ENCODE peak calls at places on chromosomes 5 and 9, in eight cellular contexts. I is Panc1; F is fibroblast of lung; M is adrenal gland; H is heart right ventricle; A is stomach; V is CD4-positive, CD25-positive, alpha-beta regulatory T cell; R is naive thymus-derived CD4-positive, alpha-beta T cell. U is an unnamed sample. For H3K4me1, the result is how much of the 10 kb centered on the place peaks cover.

GRCh38 chr9:98095401-98095800 is 23.6 kb downstream of the TRIM14 start:
- DNase-seq in V (no peak), H (no peak), F (no peak), M (no peak), R (no peak), A (no peak), I (no peak), U (no peak)

GRCh38 chr9:14313378-14313940 is 482 bp downstream of the NFIB start:
- DNase-seq in A (peak), V (no peak), H (no peak), R (no peak), M (peak), F (peak), I (no peak), U (no peak)

GRCh38 chr9:34430843-34431437 is 27.4 kb downstream of the FAM219A start:
- DNase-seq in V (no peak), R (no peak), I (no peak), A (peak), F (peak), M (peak), H (peak), U (peak)

GRCh38 chr5:38060354-38060753 is 198.0 kb upstream of the EGFLAM start:
- DNase-seq in I (no peak), F (peak), V (no peak), A (no peak), R (no peak), M (peak), H (no peak), U (no peak)

GRCh38 chr9:98331536-98332259 is 76.2 kb upstream of the TBC1D2 start:
- DNase-seq in F (no peak), M (no peak), V (no peak), I (no peak), A (no peak), H (no peak), R (no peak), U (no peak)

GRCh38 chr9:89523948-89524347 is 26.0 kb upstream of the SEMA4D start:
- DNase-seq in M (no peak), A (no peak), H (no peak), R (peak), F (no peak), V (peak), I (no peak), U (no peak)

GRCh38 chr5:111530298-111530740 is 18.0 kb upstream of the STARD4 start:
- DNase-seq in H (peak), R (peak), A (peak), I (no peak), F (peak), V (peak), M (peak), U (peak)

GRCh38 chr5:154648229-154648628 is 106.9 kb upstream of the LARP1 start:
- DNase-seq in H (no peak), F (no peak), V (no peak), R (no peak), I (no peak), A (no peak), M (no peak), U (no peak)

GRCh38 chr9:85185486-85186217 is 516.1 kb downstream of the NTRK2 start:
- DNase-seq in M (no peak), I (no peak), A (no peak), H (no peak), F (peak), V (no peak), R (no peak), U (no peak)

GRCh38 chr9:7376838-7377237 is 422.7 kb downstream of the DMAC1 start:
- DNase-seq in R (no peak), F (no peak), M (no peak), A (no peak), V (no peak), I (no peak), H (no peak), U (no peak)

GRCh38 chr9:116490321-116490720 is 196.8 kb upstream of the TRIM32 start:
- DNase-seq in M (no peak), V (no peak), F (peak), H (no peak), R (no peak), A (no peak), I (no peak), U (no peak)

GRCh38 chr9:19787672-19788071 is 1.2 kb downstream of the SLC24A2 start:
- DNase-seq in F (no peak), I (no peak), H (no peak), M (no peak), V (no peak), A (no peak), R (no peak), U (no peak)

GRCh38 chr9:18274693-18275092 is 199.3 kb upstream of the ADAMTSL1 start:
- DNase-seq in I (no peak), H (no peak), F (peak), R (no peak), V (no peak), A (no peak), M (no peak), U (no peak)

GRCh38 chr9:136688274-136689107 is 1.2 kb upstream of the AGPAT2 start:
- DNase-seq in M (no peak), A (no peak), V (no peak), I (no peak), F (no peak), H (peak), R (no peak), U (no peak)

GRCh38 chr9:134943836-134944235 is 26.1 kb upstream of the FCN1 start:
- DNase-seq in A (no peak), F (no peak), V (no peak), M (no peak), I (no peak), H (no peak), R (no peak), U (no peak)

GRCh38 chr9:129394011-129394919 is 216.2 kb upstream of the IER5L start:
- DNase-seq in H (no peak), M (no peak), V (no peak), A (no peak), F (no peak), R (no peak), I (no peak), U (no peak)

GRCh38 chr5:63247651-63248050 is 669.0 kb downstream of the LRRC70 start:
- DNase-seq in M (no peak), V (no peak), F (peak), I (no peak), R (no peak), H (no peak), A (no peak), U (no peak)

GRCh38 chr5:176895829-176896228 is 3.3 kb downstream of the HK3 start:
- DNase-seq in A (no peak), F (no peak), V (no peak), M (no peak), I (no peak), H (no peak), R (no peak), U (no peak)

GRCh38 chr5:172886974-172887491 is 53.0 kb downstream of the ERGIC1 start:
- DNase-seq in F (peak), I (no peak), M (peak), H (peak), R (no peak), V (no peak), A (peak), U (peak)

GRCh38 chr5:52849544-52849943 is 61.8 kb downstream of the ITGA1 start:
- DNase-seq in A (no peak), M (no peak), V (no peak), F (no peak), H (no peak), R (no peak), I (no peak), U (no peak)

GRCh38 chr5:142981886-142982820 is 212.0 kb downstream of the ARHGAP26 start:
- DNase-seq in R (no peak), F (peak), A (peak), M (peak), H (peak), V (no peak), I (no peak), U (no peak)

GRCh38 chr5:17395516-17395915 is 102.5 kb upstream of the TAF11L2 start:
- DNase-seq in H (no peak), R (no peak), M (no peak), I (no peak), A (no peak), F (peak), V (no peak), U (no peak)

GRCh38 chr5:141883184-141883947 is 5.2 kb upstream of the PCDH1 start:
- DNase-seq in R (peak), M (peak), V (no peak), F (no peak), I (no peak), H (peak), A (no peak), U (peak)

GRCh38 chr5:58484505-58484904 is 6.7 kb upstream of the GAPT start:
- DNase-seq in V (no peak), M (no peak), R (no peak), H (no peak), A (no peak), F (no peak), I (no peak), U (no peak)

GRCh38 chr5:125526940-125527339 is 780.5 kb upstream of the ZNF608 start:
- DNase-seq in F (peak), I (no peak), H (no peak), M (no peak), R (no peak), A (no peak), V (no peak), U (no peak)

GRCh38 chr9:81595887-81596558 is 93.3 kb downstream of the TLE1 start:
- DNase-seq in H (no peak), M (no peak), F (no peak), V (no peak), I (no peak), A (no peak), R (no peak), U (no peak)

GRCh38 chr5:45507174-45507573 is 189.0 kb downstream of the HCN1 start:
- DNase-seq in A (no peak), F (no peak), V (no peak), M (no peak), H (no peak), I (no peak), R (no peak), U (no peak)

GRCh38 chr9:1083325-1083913 is 33.3 kb downstream of the DMRT2 start:
- DNase-seq in R (no peak), H (peak), F (no peak), M (peak), A (no peak), V (no peak), I (no peak), U (no peak)

GRCh38 chr5:64074533-64074932 is 91.1 kb upstream of the RNF180 start:
- DNase-seq in I (peak), M (no peak), A (no peak), F (peak), H (no peak), R (no peak), V (no peak), U (no peak)

GRCh38 chr5:143258559-143259253 is 144.8 kb downstream of the NR3C1 start:
- DNase-seq in I (no peak), H (no peak), F (peak), V (no peak), M (no peak), A (no peak), R (no peak), U (no peak)

GRCh38 chr9:121278535-121279169 is 10.7 kb downstream of the GSN start:
- DNase-seq in M (peak), H (no peak), F (peak), R (peak), A (peak), I (no peak), V (no peak), U (peak)

GRCh38 chr9:121279841-121280388 is 12.0 kb downstream of the GSN start:
- DNase-seq in M (no peak), H (no peak), V (no peak), I (no peak), R (no peak), F (peak), A (no peak), U (no peak)

GRCh38 chr9:121277026-121277425 is 9.1 kb downstream of the GSN start:
- DNase-seq in M (no peak), R (no peak), I (no peak), F (no peak), V (no peak), A (no peak), H (no peak), U (no peak)

GRCh38 chr9:121275781-121276658 is 8.1 kb downstream of the GSN start:
- DNase-seq in V (no peak), M (no peak), H (no peak), I (no peak), F (no peak), A (no peak), R (no peak), U (no peak)

GRCh38 chr9:121277518-121278275 is 9.7 kb downstream of the GSN start:
- DNase-seq in A (no peak), M (no peak), V (no peak), H (no peak), F (peak), R (no peak), I (no peak), U (no peak)
- H3K4me1 ChIP-seq in A (half or more), M (half or more), V (under half), H (under half), F (half or more), R (under half), I (half or more), U (under half)

GRCh38 chr9:126148523-126148870 is 178.1 kb upstream of the MVB12B start:
- DNase-seq in I (no peak), A (peak), R (no peak), M (no peak), V (no peak), F (no peak), H (no peak), U (peak)

GRCh38 chr9:126145887-126146253 is 180.8 kb upstream of the MVB12B start:
- DNase-seq in F (no peak), H (no peak), R (no peak), M (no peak), A (no peak), V (no peak), I (no peak), U (peak)

GRCh38 chr9:126147620-126148522 is 178.8 kb upstream of the MVB12B start:
- DNase-seq in F (no peak), M (no peak), H (no peak), I (no peak), V (no peak), R (no peak), A (peak), U (peak)

GRCh38 chr9:126146254-126147145 is 180.1 kb upstream of the MVB12B start:
- DNase-seq in F (no peak), V (no peak), A (peak), R (peak), M (no peak), H (no peak), I (no peak), U (peak)

DNA sequence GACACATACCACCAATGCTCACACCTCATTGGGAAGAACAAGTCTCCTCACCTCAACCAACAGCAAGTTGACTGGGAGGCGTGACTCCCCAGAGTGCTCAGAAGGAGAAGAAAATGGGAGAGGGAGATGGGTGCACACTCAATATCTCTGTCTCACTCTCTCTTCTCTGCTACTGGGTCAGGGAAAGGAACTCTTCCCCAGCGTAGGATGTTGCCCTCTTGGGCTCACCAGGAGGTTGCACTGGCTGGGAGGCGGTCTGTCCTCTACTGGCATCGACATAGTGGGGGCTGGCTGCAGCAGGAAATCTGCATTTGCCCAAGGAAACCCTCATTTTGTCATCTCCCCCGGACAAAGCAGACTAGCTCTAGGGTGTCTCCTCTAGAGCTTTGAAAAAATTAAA is 179.4 kb upstream of the MVB12B start:
- DNase-seq in F (no peak), H (no peak), A (no peak), V (no peak), R (no peak), I (no peak), M (no peak), U (no peak)
- H3K4me3 ChIP-seq in F (no peak), H (no peak), A (no peak), V (no peak), R (no peak), I (no peak), M (no peak), U (no peak)

DNA sequence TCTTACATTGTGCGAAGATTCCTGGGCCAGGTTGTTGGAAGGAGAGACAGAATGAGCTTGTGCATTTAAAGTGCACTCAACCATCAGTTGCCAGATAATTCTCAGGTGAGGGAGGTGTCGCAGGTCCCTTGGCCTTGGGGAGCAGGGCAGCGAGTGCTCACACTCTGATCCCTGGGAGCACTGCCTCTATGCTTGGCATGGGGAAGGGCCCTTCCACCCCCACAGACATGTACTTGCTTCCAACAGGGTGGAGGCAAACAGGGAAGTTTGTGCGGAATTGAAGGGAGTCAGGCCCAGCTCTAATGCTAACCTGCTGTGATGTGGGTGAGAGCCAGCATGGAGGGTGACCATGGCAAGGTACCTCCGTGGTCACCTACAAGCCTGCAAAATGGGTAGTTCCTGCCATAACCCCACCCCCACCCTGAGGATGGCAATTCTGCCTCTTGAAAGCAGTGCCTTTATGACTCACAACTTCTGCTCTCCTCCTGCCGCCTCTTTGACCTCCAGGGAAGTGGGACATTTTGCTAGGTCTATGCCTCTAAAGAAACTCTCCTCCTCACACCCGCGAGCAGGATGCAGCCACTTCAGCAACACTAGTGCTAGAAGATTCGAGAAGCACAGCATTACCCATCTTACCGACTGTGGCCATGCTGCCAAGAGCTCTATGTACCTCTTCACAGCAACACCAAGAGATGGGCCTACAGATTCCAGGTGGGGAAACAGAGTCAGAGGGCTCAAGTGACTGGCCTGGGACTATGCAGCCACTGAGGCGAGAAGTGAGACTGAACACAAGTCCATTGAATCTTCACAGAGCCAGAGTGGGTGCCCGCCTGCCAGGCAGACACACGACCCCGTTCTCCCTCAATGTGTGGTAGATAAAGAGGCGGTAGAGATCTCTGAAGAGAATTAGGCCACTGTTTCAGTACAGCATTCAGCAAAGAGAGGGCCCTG is 22.1 kb upstream of the SLC25A51 start:
- DNase-seq in A (no peak), H (no peak), M (peak), I (no peak), V (no peak), F (peak), R (no peak), U (no peak)
- H3K4me1 ChIP-seq in A (under half), H (under half), M (under half), I (under half), V (under half), F (under half), R (under half), U (under half)

DNA sequence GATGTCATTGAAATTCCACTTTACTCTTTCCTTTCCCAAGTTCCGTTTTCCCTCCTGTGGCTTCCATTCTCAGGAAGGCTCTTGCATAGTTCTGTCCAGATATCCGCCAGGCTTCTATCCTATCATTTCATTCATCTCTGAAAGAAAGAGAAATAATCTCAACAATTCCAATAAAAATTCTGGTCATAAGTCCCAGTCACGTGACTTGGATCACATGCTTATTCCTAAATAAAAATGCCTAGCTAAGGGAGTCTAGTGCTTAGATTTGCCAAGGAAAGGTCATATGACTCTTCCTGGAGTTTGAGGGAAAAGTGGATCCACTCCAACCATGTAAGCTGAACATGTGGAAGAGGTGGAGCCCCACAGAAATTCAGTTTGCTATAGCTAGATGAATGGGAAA is 146.0 kb upstream of the PPP1R2B start:
- DNase-seq in F (no peak), R (no peak), H (no peak), M (no peak), V (no peak), I (no peak), A (no peak), U (no peak)
- H3K4me3 ChIP-seq in F (no peak), R (no peak), H (no peak), M (no peak), V (no peak), I (no peak), A (no peak), U (no peak)

GRCh38 chr9:125843646-125844045 is 96.5 kb downstream of the PBX3 start:
- DNase-seq in V (no peak), I (no peak), R (no peak), A (no peak), F (peak), M (peak), H (no peak), U (no peak)
- H3K4me1 ChIP-seq in V (under half), I (under half), R (under half), A (under half), F (under half), M (under half), H (under half), U (under half)